ENCODE peak calls at places on chromosomes 12 and 14, in six cellular contexts. Z is cardiac fibroblast, K is A549, Y is AG10803, V is sigmoid colon, E is foreskin fibroblast. D is an unnamed sample.

GRCh38 chr12:51028126-51028810 is 2.1 kb upstream of the SLC11A2 start:
- DNase-seq in Z (peak; percentile 63), K (peak; percentile 36), Y (peak; percentile 46), V (no peak), E (peak; percentile 78), D (peak; percentile 57)

GRCh38 chr12:74741113-74741512 is 203.5 kb downstream of the ATXN7L3B start:
- DNase-seq in Z (no peak), K (no peak), Y (no peak), V (no peak), E (no peak), D (no peak)

GRCh38 chr12:41510470-41510869 is 322.4 kb downstream of the PDZRN4 start:
- DNase-seq in Z (no peak), K (no peak), Y (no peak), V (no peak), E (no peak), D (no peak)

GRCh38 chr14:105199093-105199492 is 18.0 kb upstream of the NUDT14 start:
- DNase-seq in Z (peak; percentile 53), K (no peak), Y (no peak), V (no peak), E (no peak), D (no peak)

GRCh38 chr12:113241191-113242017 is 20.1 kb downstream of the TPCN1 start:
- DNase-seq in Z (peak; percentile 96), K (no peak), Y (peak; percentile 98), V (no peak), E (peak; percentile 92), D (peak; percentile 47)

GRCh38 chr14:52355526-52355925 is 41.4 kb downstream of the PTGER2 start:
- DNase-seq in Z (no peak), K (no peak), Y (no peak), V (no peak), E (no peak), D (no peak)

GRCh38 chr12:55142896-55143870 is 17.0 kb downstream of the OR9K2 start:
- DNase-seq in Z (peak; percentile 65), K (peak; percentile 11), Y (peak; percentile 31), V (no peak), E (peak; percentile 35), D (peak; percentile 39)

GRCh38 chr12:106840217-106840616 is 65.7 kb downstream of the RIC8B start:
- DNase-seq in Z (peak; percentile 67), K (peak; percentile 25), Y (peak; percentile 44), V (no peak), E (peak; percentile 37), D (peak; percentile 79)

GRCh38 chr14:63045234-63045611 is at the start of gene KCNH5:
- DNase-seq in Z (peak; percentile 41), K (peak; percentile 33), Y (peak; percentile 12), V (no peak), E (peak; percentile 65), D (peak; percentile 15)

GRCh38 chr12:113788020-113788856 is 177.9 kb downstream of the RBM19 start:
- DNase-seq in Z (peak; percentile 73), K (no peak), Y (peak; percentile 21), V (no peak), E (peak; percentile 44), D (peak; percentile 67)

GRCh38 chr12:52217223-52217622 is 15.8 kb upstream of the KRT7 start:
- DNase-seq in Z (peak; percentile 56), K (no peak), Y (no peak), V (peak; percentile 68), E (no peak), D (no peak)

GRCh38 chr12:6955462-6956331 is 4.5 kb downstream of the PTPN6 start:
- DNase-seq in Z (no peak), K (no peak), Y (no peak), V (peak; percentile 55), E (no peak), D (no peak)
- H3K4me3 ChIP-seq in Z (no peak overlapping the region), K (no peak overlapping the region), Y (no peak overlapping the region), V (no peak overlapping the region), E (no peak overlapping the region), D (no peak overlapping the region)

DNA sequence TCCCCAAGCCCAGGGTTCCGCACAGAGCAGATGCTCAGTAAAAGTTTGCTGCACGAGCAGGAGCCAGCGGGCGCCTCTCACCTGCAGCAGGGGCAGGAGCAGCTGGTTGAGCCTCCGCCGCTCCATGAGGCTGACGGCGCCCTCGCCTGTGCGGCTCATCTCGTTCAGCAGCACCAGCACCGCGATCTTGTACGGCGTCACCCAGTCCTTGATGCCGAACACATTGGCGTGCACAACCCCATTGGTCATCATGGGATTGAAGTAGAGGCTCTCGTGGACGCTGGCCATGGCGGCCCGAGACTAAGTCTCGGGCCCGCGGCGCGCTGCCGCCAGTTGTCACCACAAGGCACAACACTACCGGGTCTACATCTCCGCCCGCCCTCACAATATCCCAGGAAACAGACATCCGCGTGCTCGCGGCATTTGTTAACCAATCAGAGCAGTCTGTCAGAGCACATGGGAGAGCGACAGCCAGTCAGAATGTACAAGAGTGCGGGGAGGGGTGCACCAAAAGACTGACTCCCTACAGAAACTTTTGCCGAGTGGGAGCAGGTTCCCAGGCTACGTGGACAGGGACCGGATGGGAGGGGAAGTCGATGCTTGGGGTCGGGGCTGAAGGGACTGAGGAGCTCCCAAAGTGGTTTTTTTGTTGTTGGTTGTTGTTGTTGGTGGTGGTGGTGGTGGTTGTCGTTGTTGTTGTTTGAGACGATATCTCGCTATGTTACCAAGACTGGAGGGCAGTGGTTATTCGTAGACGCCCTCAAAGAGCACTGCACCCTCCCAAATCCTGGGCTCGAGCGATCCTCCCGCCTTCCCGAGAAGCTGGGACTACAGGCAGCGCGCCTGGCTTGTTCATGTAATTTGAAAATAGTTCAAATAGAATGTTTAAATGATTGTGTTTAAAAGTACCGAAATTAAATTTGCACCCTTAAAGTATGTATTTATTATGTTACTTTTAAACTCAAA is at the start of gene ANAPC5:
- DNase-seq in Z (peak; percentile 99), K (peak; percentile 99), Y (peak; percentile 99), V (peak; percentile 98), E (peak; percentile 99), D (peak; percentile 99)
- TF ChIP-seq CTCF in Z (no peak), K (no peak), Y (no peak), V (no peak), E (no peak), D (no peak)

GRCh38 chr14:53996041-53996440 is 39.4 kb upstream of the BMP4 start:
- DNase-seq in Z (no peak), K (no peak), Y (no peak), V (no peak), E (no peak), D (no peak)

GRCh38 chr14:53999061-53999488 is 42.5 kb upstream of the BMP4 start:
- DNase-seq in Z (peak; percentile 25), K (no peak), Y (peak; percentile 61), V (no peak), E (peak; percentile 50), D (peak; percentile 73)

GRCh38 chr14:53990978-53991377 is 34.4 kb upstream of the BMP4 start:
- DNase-seq in Z (no peak), K (no peak), Y (no peak), V (no peak), E (no peak), D (no peak)

DNA sequence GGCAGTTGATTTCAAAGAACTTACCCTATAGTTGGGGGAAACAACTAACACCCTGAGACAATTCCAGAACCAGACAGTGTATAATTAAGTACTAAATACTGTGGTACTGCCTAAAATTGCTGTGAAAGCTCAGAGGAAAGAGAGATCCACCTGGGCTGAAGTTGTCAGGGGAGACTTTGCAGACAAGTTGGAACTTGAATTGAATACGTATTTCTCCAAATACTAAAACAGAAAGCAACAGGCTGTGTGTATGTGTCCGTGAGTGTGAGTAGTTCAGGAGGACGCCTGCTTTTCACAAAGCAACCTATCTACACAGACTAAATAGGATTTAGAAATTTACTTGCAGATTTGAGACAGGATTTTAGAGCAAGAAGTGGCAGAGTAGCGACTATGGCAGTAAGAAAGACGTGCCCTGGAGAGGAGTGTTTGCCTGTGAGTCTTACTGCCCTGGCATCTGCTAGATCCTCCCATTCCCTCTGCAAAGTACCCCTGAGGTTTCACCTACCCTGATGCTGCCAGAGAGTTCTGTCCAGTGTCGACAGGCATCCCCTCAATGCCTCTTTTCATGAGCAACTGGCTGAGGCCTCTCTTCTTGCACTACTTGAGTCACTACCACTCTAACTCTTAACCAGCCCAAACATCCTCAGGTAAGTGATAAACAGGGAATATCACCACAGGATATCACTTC is 37.4 kb upstream of the BMP4 start:
- DNase-seq in Z (no peak), K (no peak), Y (no peak), V (no peak), E (no peak), D (no peak)
- H3K4me3 ChIP-seq in Z (no peak overlapping the region), K (no peak overlapping the region), Y (no peak overlapping the region), V (no peak overlapping the region), E (no peak overlapping the region), D (no peak overlapping the region)

DNA sequence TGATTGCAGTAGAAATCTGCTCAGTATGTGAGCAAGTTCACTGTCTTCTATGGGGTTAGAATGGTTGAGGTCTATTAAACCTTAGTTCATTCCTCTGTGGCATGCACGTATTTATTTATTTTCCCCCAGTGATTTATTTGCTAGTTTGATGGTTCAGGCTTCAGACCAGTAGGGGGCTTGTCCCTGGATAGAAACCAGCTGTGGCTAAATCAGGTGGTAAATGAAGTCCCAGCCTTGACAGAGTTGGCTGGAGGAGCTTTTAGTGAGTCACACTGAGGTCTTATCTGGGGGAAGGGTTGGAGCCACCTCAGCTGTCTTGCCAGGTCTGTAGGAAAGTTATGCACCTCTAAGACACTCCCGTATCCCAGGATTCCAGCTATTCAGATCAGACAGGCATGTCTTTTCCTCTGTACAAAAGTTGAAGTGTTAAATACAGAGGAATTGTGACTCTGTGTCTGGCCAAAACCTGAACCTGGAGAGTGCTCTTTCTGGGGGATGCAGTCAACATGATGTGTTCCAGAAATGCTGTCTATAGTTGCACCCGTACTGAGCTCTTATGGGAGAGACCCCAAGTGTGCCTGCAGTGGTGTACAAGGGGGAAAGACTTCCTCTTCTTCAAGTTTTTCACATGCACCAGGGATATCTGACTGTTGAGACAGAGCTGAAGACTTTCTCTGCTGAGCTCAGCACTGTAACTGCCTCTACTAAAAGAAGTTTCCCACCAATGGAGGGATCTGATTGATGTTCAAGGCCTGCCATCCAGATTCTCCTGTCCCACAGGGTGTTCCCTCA is 1322.1 kb downstream of the TMEM121 start:
- DNase-seq in Z (peak; percentile 75), K (no peak), Y (no peak), V (no peak), E (no peak), D (no peak)
- TF ChIP-seq CTCF in Z (peak; percentile 40), K (peak; percentile 31), Y (no peak), V (no peak), E (no peak), D (no peak)

GRCh38 chr14:61188196-61188595 is 92.9 kb downstream of the TMEM30B start:
- DNase-seq in Z (peak; percentile 51), K (peak; percentile 43), Y (no peak), V (peak; percentile 65), E (peak; percentile 28), D (peak; percentile 48)
- H3K4me3 ChIP-seq in Z (peak overlapping the region; percentile 51), K (peak overlapping the region; percentile 61), Y (peak overlapping the region; percentile 3), V (no peak overlapping the region), E (no peak overlapping the region), D (peak overlapping the region; percentile 54)

DNA sequence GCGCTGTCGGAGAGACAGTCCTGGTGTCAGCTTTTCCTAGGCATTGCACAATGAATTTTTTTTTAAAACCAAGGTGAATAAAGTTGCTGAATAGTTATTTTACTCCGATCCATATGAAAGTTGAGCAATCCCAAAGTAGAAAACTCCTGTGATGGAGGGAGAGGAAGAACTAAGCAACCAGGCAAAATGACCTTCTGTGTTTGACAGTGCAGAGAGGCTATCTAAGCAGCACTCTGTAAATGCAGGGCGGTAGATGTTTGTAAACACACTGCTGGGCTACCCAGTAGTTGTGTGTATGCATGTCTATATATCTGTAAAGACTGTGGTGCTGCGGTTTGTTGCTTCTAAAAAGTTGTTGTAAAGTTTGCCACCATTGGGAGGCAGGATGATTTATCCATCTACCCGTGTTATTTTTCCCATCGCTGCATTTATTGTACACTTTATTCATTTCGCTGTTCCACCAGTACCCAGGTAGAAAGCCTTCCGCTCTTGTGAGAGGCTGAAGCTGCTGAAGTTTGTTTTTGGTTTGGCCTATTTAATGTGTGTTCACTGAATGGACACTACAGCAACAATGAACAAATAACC is 1.3 kb downstream of the ETV6 start:
- DNase-seq in Z (peak; percentile 50), K (peak; percentile 7), Y (peak; percentile 37), V (no peak), E (peak; percentile 53), D (peak; percentile 51)
- TF ChIP-seq CTCF in Z (no peak), K (peak; percentile 23), Y (no peak), V (no peak), E (no peak), D (no peak)